ENCODE peak calls at places on chromosomes 7 and 10, in five cellular contexts. One of them, this sample, is unnamed.

GRCh38 chr7:120960714-120961113 is 10.1 kb downstream of the ING3 start:
- DNase-seq in keratinocyte: no peak
- DNase-seq in tibial artery: no peak
- DNase-seq in fibroblast of pulmonary artery: no peak
- DNase-seq in NAMALWA: no peak
- DNase-seq in this sample: no peak

GRCh38 chr10:87691515-87692070 is 31.9 kb downstream of the PAPSS2 start:
- DNase-seq in keratinocyte: no peak
- DNase-seq in tibial artery: no peak
- DNase-seq in fibroblast of pulmonary artery: no peak
- DNase-seq in NAMALWA: no peak
- DNase-seq in this sample: peak

GRCh38 chr10:45118929-45119328 is 118.2 kb downstream of the ZNF22 start:
- DNase-seq in keratinocyte: no peak
- DNase-seq in tibial artery: no peak
- DNase-seq in fibroblast of pulmonary artery: no peak
- DNase-seq in NAMALWA: no peak
- DNase-seq in this sample: no peak

GRCh38 chr10:129710510-129710847 is 243.4 kb downstream of the MGMT start:
- DNase-seq in keratinocyte: no peak
- DNase-seq in tibial artery: no peak
- DNase-seq in fibroblast of pulmonary artery: no peak
- DNase-seq in NAMALWA: no peak
- DNase-seq in this sample: no peak

GRCh38 chr10:132477398-132478340 is 59.9 kb upstream of the INPP5A start:
- DNase-seq in keratinocyte: no peak
- DNase-seq in tibial artery: peak
- DNase-seq in fibroblast of pulmonary artery: no peak
- DNase-seq in NAMALWA: no peak
- DNase-seq in this sample: no peak

GRCh38 chr7:120089968-120090367 is 183.0 kb upstream of the KCND2 start:
- DNase-seq in keratinocyte: no peak
- DNase-seq in tibial artery: no peak
- DNase-seq in fibroblast of pulmonary artery: peak
- DNase-seq in NAMALWA: no peak
- DNase-seq in this sample: peak

GRCh38 chr7:152663101-152663740 is 12.7 kb downstream of the XRCC2 start:
- DNase-seq in keratinocyte: no peak
- DNase-seq in tibial artery: no peak
- DNase-seq in fibroblast of pulmonary artery: no peak
- DNase-seq in NAMALWA: no peak
- DNase-seq in this sample: no peak

GRCh38 chr10:8273749-8274148 is 219.3 kb downstream of the GATA3 start:
- DNase-seq in keratinocyte: peak
- DNase-seq in tibial artery: no peak
- DNase-seq in fibroblast of pulmonary artery: peak
- DNase-seq in NAMALWA: no peak
- DNase-seq in this sample: peak

GRCh38 chr10:99733366-99733765 is 1.3 kb downstream of the CUTC start:
- DNase-seq in keratinocyte: no peak
- DNase-seq in tibial artery: no peak
- DNase-seq in fibroblast of pulmonary artery: no peak
- DNase-seq in NAMALWA: no peak
- DNase-seq in this sample: no peak

GRCh38 chr7:28296571-28297483 is 115.5 kb upstream of the CREB5 start:
- DNase-seq in keratinocyte: no peak
- DNase-seq in tibial artery: no peak
- DNase-seq in fibroblast of pulmonary artery: peak
- DNase-seq in NAMALWA: peak
- DNase-seq in this sample: peak

GRCh38 chr7:154472332-154472731 is 420.1 kb downstream of the DPP6 start:
- DNase-seq in keratinocyte: no peak
- DNase-seq in tibial artery: no peak
- DNase-seq in fibroblast of pulmonary artery: no peak
- DNase-seq in NAMALWA: no peak
- DNase-seq in this sample: no peak

GRCh38 chr7:12943781-12944180 is 256.3 kb downstream of the ARL4A start:
- DNase-seq in keratinocyte: no peak
- DNase-seq in tibial artery: no peak
- DNase-seq in fibroblast of pulmonary artery: no peak
- DNase-seq in NAMALWA: no peak
- DNase-seq in this sample: no peak

GRCh38 chr7:100694196-100694745 is at the start of gene GIGYF1:
- DNase-seq in keratinocyte: no peak
- DNase-seq in tibial artery: peak
- DNase-seq in fibroblast of pulmonary artery: peak
- DNase-seq in NAMALWA: peak
- DNase-seq in this sample: peak

GRCh38 chr7:17709127-17709526 is 231.2 kb downstream of the SNX13 start:
- DNase-seq in keratinocyte: no peak
- DNase-seq in tibial artery: no peak
- DNase-seq in fibroblast of pulmonary artery: no peak
- DNase-seq in NAMALWA: no peak
- DNase-seq in this sample: no peak

GRCh38 chr7:74483402-74484336 is 30.0 kb downstream of the GTF2IRD1 start:
- DNase-seq in keratinocyte: no peak
- DNase-seq in tibial artery: peak
- DNase-seq in fibroblast of pulmonary artery: no peak
- DNase-seq in NAMALWA: no peak
- DNase-seq in this sample: peak

GRCh38 chr7:23055582-23056178 is 41.8 kb upstream of the HYCC1 start:
- DNase-seq in keratinocyte: peak
- DNase-seq in tibial artery: no peak
- DNase-seq in fibroblast of pulmonary artery: peak
- DNase-seq in NAMALWA: peak
- DNase-seq in this sample: peak

GRCh38 chr10:91864099-91864498 is 45.2 kb downstream of the FGFBP3 start:
- DNase-seq in keratinocyte: no peak
- DNase-seq in tibial artery: no peak
- DNase-seq in fibroblast of pulmonary artery: no peak
- DNase-seq in NAMALWA: no peak
- DNase-seq in this sample: no peak

GRCh38 chr10:85811405-85811804 is 555.2 kb downstream of the GRID1 start:
- DNase-seq in keratinocyte: no peak
- DNase-seq in tibial artery: no peak
- DNase-seq in fibroblast of pulmonary artery: no peak
- DNase-seq in NAMALWA: no peak
- DNase-seq in this sample: no peak

GRCh38 chr10:21078410-21079329 is 181.6 kb upstream of the NEBL start:
- DNase-seq in keratinocyte: peak
- DNase-seq in tibial artery: peak
- DNase-seq in fibroblast of pulmonary artery: peak
- DNase-seq in NAMALWA: peak
- DNase-seq in this sample: peak

GRCh38 chr10:92604841-92605240 is 11.9 kb downstream of the KIF11 start:
- DNase-seq in keratinocyte: no peak
- DNase-seq in tibial artery: no peak
- DNase-seq in fibroblast of pulmonary artery: no peak
- DNase-seq in NAMALWA: no peak
- DNase-seq in this sample: no peak

GRCh38 chr10:74871595-74872382 is 45.4 kb downstream of the KAT6B start:
- DNase-seq in keratinocyte: no peak
- DNase-seq in tibial artery: no peak
- DNase-seq in fibroblast of pulmonary artery: no peak
- DNase-seq in NAMALWA: no peak
- DNase-seq in this sample: no peak

GRCh38 chr7:81299711-81300110 is 380.9 kb upstream of the SEMA3C start:
- DNase-seq in keratinocyte: no peak
- DNase-seq in tibial artery: no peak
- DNase-seq in fibroblast of pulmonary artery: peak
- DNase-seq in NAMALWA: no peak
- DNase-seq in this sample: no peak

GRCh38 chr10:43427166-43427825 is 9.6 kb upstream of the ZNF487 start:
- DNase-seq in keratinocyte: no peak
- DNase-seq in tibial artery: no peak
- DNase-seq in fibroblast of pulmonary artery: no peak
- DNase-seq in NAMALWA: peak
- DNase-seq in this sample: no peak

GRCh38 chr7:41855798-41856197 is 152.9 kb upstream of the INHBA start:
- DNase-seq in keratinocyte: no peak
- DNase-seq in tibial artery: no peak
- DNase-seq in fibroblast of pulmonary artery: peak
- DNase-seq in NAMALWA: no peak
- DNase-seq in this sample: peak

GRCh38 chr10:78846770-78847169 is 222.0 kb upstream of the ZMIZ1 start:
- DNase-seq in keratinocyte: no peak
- DNase-seq in tibial artery: no peak
- DNase-seq in fibroblast of pulmonary artery: no peak
- DNase-seq in NAMALWA: no peak
- DNase-seq in this sample: no peak

GRCh38 chr7:151400626-151401315 is 9.1 kb downstream of the WDR86 start:
- DNase-seq in keratinocyte: no peak
- DNase-seq in tibial artery: no peak
- DNase-seq in fibroblast of pulmonary artery: no peak
- DNase-seq in NAMALWA: peak
- DNase-seq in this sample: no peak

GRCh38 chr10:113736576-113736975 is 14.9 kb upstream of the PLEKHS1 start:
- DNase-seq in keratinocyte: no peak
- DNase-seq in tibial artery: no peak
- DNase-seq in fibroblast of pulmonary artery: peak
- DNase-seq in NAMALWA: no peak
- DNase-seq in this sample: no peak

GRCh38 chr10:44384601-44385422 is at the start of gene CXCL12:
- DNase-seq in keratinocyte: no peak
- DNase-seq in tibial artery: peak
- DNase-seq in fibroblast of pulmonary artery: peak
- DNase-seq in NAMALWA: no peak
- DNase-seq in this sample: no peak

GRCh38 chr10:36538945-36539586 is 586.3 kb upstream of the ANKRD30A start:
- DNase-seq in keratinocyte: peak
- DNase-seq in tibial artery: no peak
- DNase-seq in fibroblast of pulmonary artery: peak
- DNase-seq in NAMALWA: no peak
- DNase-seq in this sample: peak

This sample was measured in MCF 10A.